ENCODE peak calls at places on chromosomes 16 and 17, in five cellular contexts. Q is tibial artery, Z is body of pancreas, A is pancreas, F is ovary. R is an unnamed sample.
A peak's percentile ranks its signal among the peaks of the same experiment; 100 is the strongest.

GRCh38 chr16:88497561-88498420 is 44.7 kb downstream of the ZFPM1 start:
- DNase-seq in Q (no peak), Z (no peak), A (no peak), F (no peak), R (peak; percentile 32)

GRCh38 chr17:79420318-79421243 is 190.3 kb downstream of the RBFOX3 start:
- DNase-seq in Q (no peak), Z (no peak), A (no peak), F (no peak), R (no peak)

GRCh38 chr16:86585821-86586611 is 7.7 kb downstream of the FOXL1 start:
- DNase-seq in Q (peak; percentile 80), Z (no peak), A (no peak), F (no peak), R (no peak)

GRCh38 chr16:67654069-67654911 is 5.8 kb downstream of the ACD start:
- DNase-seq in Q (no peak), Z (no peak), A (no peak), F (no peak), R (peak; percentile 10)

GRCh38 chr16:63652091-63652490 is 1469.8 kb downstream of the CDH11 start:
- DNase-seq in Q (no peak), Z (no peak), A (no peak), F (no peak), R (no peak)

GRCh38 chr17:45246861-45247428 is 14.9 kb downstream of the SPATA32 start:
- DNase-seq in Q (no peak), Z (no peak), A (no peak), F (no peak), R (no peak)

GRCh38 chr17:61856078-61856477 is 7.2 kb downstream of the BRIP1 start:
- DNase-seq in Q (no peak), Z (no peak), A (no peak), F (no peak), R (no peak)

GRCh38 chr16:24520983-24521382 is 18.4 kb upstream of the RBBP6 start:
- DNase-seq in Q (no peak), Z (no peak), A (no peak), F (no peak), R (no peak)

GRCh38 chr16:56748191-56748590 is 18.3 kb downstream of the NUP93 start:
- DNase-seq in Q (no peak), Z (no peak), A (no peak), F (no peak), R (no peak)

GRCh38 chr16:30900588-30900987 is 4.2 kb downstream of the CTF1 start:
- DNase-seq in Q (no peak), Z (no peak), A (no peak), F (no peak), R (no peak)

GRCh38 chr17:77491921-77492445 is 351.2 kb downstream of the SEC14L1 start:
- DNase-seq in Q (peak; percentile 67), Z (no peak), A (peak; percentile 54), F (peak; percentile 16), R (no peak)

GRCh38 chr17:66727634-66728570 is 107.0 kb upstream of the CACNG5 start:
- DNase-seq in Q (no peak), Z (peak; percentile 73), A (peak; percentile 79), F (peak; percentile 42), R (peak; percentile 40)

GRCh38 chr16:23213831-23214230 is 31.3 kb downstream of the SCNN1G start:
- DNase-seq in Q (no peak), Z (no peak), A (no peak), F (no peak), R (no peak)

GRCh38 chr16:68776821-68777485 is 39.9 kb downstream of the CDH1 start:
- DNase-seq in Q (no peak), Z (peak; percentile 64), A (no peak), F (no peak), R (no peak)

GRCh38 chr16:53053967-53054669 is 673 bp upstream of the CHD9 start:
- DNase-seq in Q (peak; percentile 72), Z (peak; percentile 40), A (peak; percentile 55), F (peak; percentile 57), R (peak; percentile 53)

GRCh38 chr16:67326472-67327309 is at the start of the genes KCTD19 and LRRC36:
- DNase-seq in Q (peak; percentile 69), Z (peak; percentile 76), A (peak; percentile 91), F (peak; percentile 71), R (peak; percentile 65)

GRCh38 chr16:66502020-66502913 is 47.7 kb downstream of the TK2 start:
- DNase-seq in Q (peak; percentile 96), Z (no peak), A (peak; percentile 20), F (peak; percentile 96), R (peak; percentile 53)

GRCh38 chr17:78953356-78954350 is 26.1 kb downstream of the LGALS3BP start:
- DNase-seq in Q (no peak), Z (no peak), A (no peak), F (peak; percentile 54), R (no peak)

GRCh38 chr17:50660042-50660886 is 25.6 kb downstream of the ABCC3 start:
- DNase-seq in Q (no peak), Z (no peak), A (no peak), F (no peak), R (peak; percentile 59)

GRCh38 chr16:54027126-54027922 is 259.3 kb downstream of the IRX3 start:
- DNase-seq in Q (no peak), Z (no peak), A (no peak), F (no peak), R (no peak)

DNA sequence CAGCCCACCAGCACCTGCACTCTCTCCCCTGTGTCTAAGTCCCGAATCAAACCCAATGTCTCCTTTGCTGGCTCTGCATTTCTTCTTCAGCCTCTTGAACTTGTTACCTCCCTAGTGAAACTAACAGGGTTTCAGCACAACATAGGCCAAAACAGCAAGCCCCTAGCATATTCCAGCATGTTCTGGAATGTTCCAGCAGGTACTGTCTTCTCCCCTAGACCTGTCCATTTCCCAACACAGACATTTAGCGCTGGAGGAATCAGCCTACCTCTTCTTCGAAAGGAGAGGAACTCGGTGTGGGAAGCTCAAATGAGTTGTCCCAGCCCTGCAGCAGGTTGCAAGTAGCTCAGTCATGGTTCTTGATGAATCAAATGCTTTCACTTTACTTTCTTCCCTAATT is 47.1 kb downstream of the LITAF start:
- DNase-seq in Q (no peak), Z (no peak), A (no peak), F (no peak), R (no peak)
- H3K4me1 ChIP-seq in Q (no peaks in the 10 kb centered on the region), Z (peaks cover 3% of the 10 kb centered on the region), A (no peaks in the 10 kb centered on the region), F (peaks cover 2% of the 10 kb centered on the region), R (no peaks in the 10 kb centered on the region)

GRCh38 chr16:83717814-83718213 is 90.0 kb upstream of the HSBP1 start:
- DNase-seq in Q (no peak), Z (no peak), A (no peak), F (no peak), R (peak; percentile 20)

GRCh38 chr16:83720213-83720612 is 87.6 kb upstream of the HSBP1 start:
- DNase-seq in Q (no peak), Z (no peak), A (no peak), F (no peak), R (no peak)

GRCh38 chr16:83714286-83714685 is 93.5 kb upstream of the HSBP1 start:
- DNase-seq in Q (no peak), Z (no peak), A (no peak), F (no peak), R (no peak)

GRCh38 chr16:83715217-83715920 is 92.4 kb upstream of the HSBP1 start:
- DNase-seq in Q (peak; percentile 73), Z (no peak), A (no peak), F (no peak), R (no peak)

GRCh38 chr16:83717308-83717707 is 90.5 kb upstream of the HSBP1 start:
- DNase-seq in Q (no peak), Z (no peak), A (no peak), F (no peak), R (no peak)
- TF ChIP-seq CTCF in Q (no peak), Z (no peak), A (no peak), F (no peak), R (no peak)

DNA sequence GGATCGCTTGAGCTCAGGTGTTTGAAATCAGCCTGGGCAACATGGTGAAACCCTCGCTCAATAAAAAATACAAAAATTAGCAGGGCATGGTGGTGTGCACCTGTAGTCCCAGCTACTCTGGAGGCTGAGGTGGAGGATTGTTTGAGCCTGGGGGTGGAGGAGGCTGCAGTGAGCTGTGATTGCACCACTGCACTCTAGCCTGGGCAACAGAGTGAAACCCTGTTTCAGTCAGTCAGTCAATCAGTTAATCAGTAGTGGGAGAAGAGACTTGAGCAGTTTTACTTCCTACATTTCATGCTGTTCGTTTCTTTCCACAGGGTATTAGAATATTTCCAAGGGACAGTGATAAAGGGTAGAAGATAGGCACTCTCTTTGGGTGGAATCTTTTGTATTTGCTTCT is 8.8 kb downstream of the MAP3K3 start:
- DNase-seq in Q (no peak), Z (no peak), A (no peak), F (no peak), R (no peak)
- H3K4me1 ChIP-seq in Q (no peaks in the 10 kb centered on the region), Z (peaks cover 58% of the 10 kb centered on the region), A (peaks cover 15% of the 10 kb centered on the region), F (peaks cover 3% of the 10 kb centered on the region), R (peaks cover 100% of the 10 kb centered on the region)

GRCh38 chr16:6725634-6726331 is 606.9 kb upstream of the RBFOX1 start:
- DNase-seq in Q (no peak), Z (no peak), A (no peak), F (no peak), R (no peak)
- TF ChIP-seq CTCF in Q (no peak), Z (no peak), A (no peak), F (no peak), R (no peak)

GRCh38 chr17:4718276-4718675 is 7.8 kb downstream of the ARRB2 start:
- DNase-seq in Q (no peak), Z (no peak), A (no peak), F (no peak), R (no peak)
- H3K4me1 ChIP-seq in Q (no peaks in the 10 kb centered on the region), Z (peaks cover 35% of the 10 kb centered on the region), A (peaks cover 23% of the 10 kb centered on the region), F (no peaks in the 10 kb centered on the region), R (no peaks in the 10 kb centered on the region)

DNA sequence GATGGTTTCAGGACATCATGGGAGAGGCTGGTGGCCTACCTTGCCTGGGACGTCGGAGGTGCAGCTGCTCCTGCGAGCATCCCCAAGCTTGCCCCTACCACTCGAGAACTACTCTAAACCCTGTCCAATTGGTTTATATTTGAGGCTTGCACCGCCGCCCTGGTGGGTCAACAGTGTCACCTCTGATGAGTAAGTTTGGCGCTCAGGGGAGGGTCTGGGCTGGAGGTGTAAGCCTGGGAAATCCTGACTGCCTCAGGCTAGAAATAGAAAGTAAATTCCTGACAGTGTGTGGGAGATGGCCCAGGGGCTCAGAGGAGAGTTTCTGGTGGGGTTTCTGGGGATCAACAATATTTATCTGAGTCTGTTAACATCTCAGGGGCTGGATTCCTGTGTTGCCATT is 48.2 kb downstream of the CCDC42 start:
- DNase-seq in Q (peak; percentile 62), Z (no peak), A (no peak), F (no peak), R (no peak)
- TF ChIP-seq CTCF in Q (no peak), Z (no peak), A (no peak), F (no peak), R (no peak)

R was measured in heart right ventricle.